ENCODE peak calls at places on chromosomes 2 and 18, in eight cellular contexts. I is iris pigment epithelial cell, P is Kasumi-1, E is OCI-M1, N is psoas muscle, B is NCI-H748 treated with DMSO at 0.1 percent for 48 hours, C is KG1, Z is frontal cortex. K is an unnamed sample.

GRCh38 chr2:128579825-128580224 is 261.2 kb upstream of the HS6ST1 start:
- DNase-seq in I (no peak), P (no peak), E (no peak), N (no peak), B (no peak), C (no peak), Z (no peak), K (no peak)

GRCh38 chr2:241116606-241117560 is 14.8 kb upstream of the MTERF4 start:
- DNase-seq in I (no peak), P (no peak), E (no peak), N (no peak), B (no peak), C (no peak), Z (no peak), K (no peak)

GRCh38 chr2:234245945-234246344 is 195.4 kb downstream of the SPP2 start:
- DNase-seq in I (peak; percentile 89), P (no peak), E (no peak), N (no peak), B (no peak), C (no peak), Z (no peak), K (no peak)

GRCh38 chr2:185745864-185746859 is 7.6 kb downstream of the FSIP2 start:
- DNase-seq in I (no peak), P (no peak), E (no peak), N (no peak), B (no peak), C (no peak), Z (no peak), K (no peak)

GRCh38 chr2:202425036-202425435 is 48.9 kb downstream of the BMPR2 start:
- DNase-seq in I (no peak), P (no peak), E (no peak), N (no peak), B (no peak), C (no peak), Z (no peak), K (no peak)

GRCh38 chr2:189109921-189110397 is 69.6 kb downstream of the COL5A2 start:
- DNase-seq in I (peak; percentile 35), P (no peak), E (no peak), N (no peak), B (no peak), C (no peak), Z (no peak), K (no peak)

GRCh38 chr2:26847663-26848335 is at the start of gene DPYSL5:
- DNase-seq in I (no peak), P (no peak), E (no peak), N (no peak), B (peak; percentile 90), C (no peak), Z (peak; percentile 91), K (no peak)

GRCh38 chr2:33062665-33063249 is 116.0 kb downstream of the LTBP1 start:
- DNase-seq in I (peak; percentile 75), P (no peak), E (no peak), N (no peak), B (no peak), C (no peak), Z (no peak), K (peak; percentile 15)

GRCh38 chr2:169790581-169790980 is 8.1 kb upstream of the SSB start:
- DNase-seq in I (no peak), P (no peak), E (no peak), N (no peak), B (no peak), C (no peak), Z (no peak), K (no peak)

GRCh38 chr2:134220525-134220924 is 33.3 kb upstream of the MGAT5 start:
- DNase-seq in I (no peak), P (peak; percentile 84), E (peak; percentile 72), N (no peak), B (no peak), C (no peak), Z (no peak), K (no peak)

GRCh38 chr2:11128258-11128951 is 26.9 kb upstream of the SLC66A3 start:
- DNase-seq in I (peak; percentile 49), P (no peak), E (no peak), N (no peak), B (no peak), C (no peak), Z (no peak), K (no peak)

GRCh38 chr2:72900191-72900825 is 13.1 kb downstream of the SPR start:
- DNase-seq in I (no peak), P (no peak), E (no peak), N (no peak), B (no peak), C (no peak), Z (no peak), K (no peak)

GRCh38 chr2:12685956-12686355 is 30.8 kb upstream of the TRIB2 start:
- DNase-seq in I (no peak), P (no peak), E (no peak), N (no peak), B (no peak), C (no peak), Z (no peak), K (no peak)

GRCh38 chr2:42104621-42105020 is 56.8 kb downstream of the PKDCC start:
- DNase-seq in I (no peak), P (no peak), E (no peak), N (no peak), B (no peak), C (no peak), Z (no peak), K (no peak)

GRCh38 chr18:59042477-59042842 is 97.2 kb upstream of the SEC11C start:
- DNase-seq in I (no peak), P (no peak), E (no peak), N (no peak), B (no peak), C (no peak), Z (no peak), K (no peak)

GRCh38 chr2:176122633-176123482 is at the start of gene HOXD9:
- DNase-seq in I (no peak), P (no peak), E (no peak), N (peak; percentile 87), B (no peak), C (no peak), Z (no peak), K (peak; percentile 27)

GRCh38 chr2:229344151-229344551 is 73.1 kb upstream of the PID1 start:
- DNase-seq in I (peak; percentile 97), P (no peak), E (no peak), N (no peak), B (no peak), C (no peak), Z (no peak), K (no peak)

GRCh38 chr2:234061624-234062257 is 11.2 kb downstream of the SPP2 start:
- DNase-seq in I (no peak), P (no peak), E (no peak), N (no peak), B (no peak), C (no peak), Z (no peak), K (no peak)

GRCh38 chr2:187614756-187615155 is 60.5 kb upstream of the TFPI start:
- DNase-seq in I (peak; percentile 66), P (no peak), E (no peak), N (no peak), B (no peak), C (no peak), Z (no peak), K (no peak)

GRCh38 chr2:25587361-25587760 is 86.0 kb downstream of the DTNB start:
- DNase-seq in I (peak; percentile 86), P (no peak), E (no peak), N (no peak), B (no peak), C (no peak), Z (no peak), K (no peak)

GRCh38 chr2:118723394-118723793 is 124.1 kb downstream of the EN1 start:
- DNase-seq in I (no peak), P (no peak), E (no peak), N (no peak), B (no peak), C (no peak), Z (no peak), K (no peak)

GRCh38 chr2:230774348-230774951 is 61.8 kb downstream of the CAB39 start:
- DNase-seq in I (peak; percentile 84), P (no peak), E (peak; percentile 42), N (no peak), B (no peak), C (no peak), Z (no peak), K (peak; percentile 68)

GRCh38 chr18:79624356-79624961 is 55.1 kb upstream of the CTDP1 start:
- DNase-seq in I (no peak), P (no peak), E (peak; percentile 57), N (peak; percentile 15), B (no peak), C (no peak), Z (no peak), K (no peak)